ENCODE peak calls at places on chromosomes 16 and 17, in four cellular contexts. I is NCI-H2081, U is NCI-H2029 treated with DMSO at 0.1 percent for 48 hours, L is upper lobe of right lung. T is an unnamed sample.

GRCh38 chr17:28227278-28228108 is 91.5 kb upstream of the TMEM97 start:
- DNase-seq in L (peak; percentile 91), I (peak; percentile 86), U (peak; percentile 61), T (peak; percentile 94)

GRCh38 chr17:81035389-81036127 is 607 bp downstream of the BAIAP2 start:
- DNase-seq in I (no peak), U (no peak), L (no peak), T (no peak)

GRCh38 chr17:68356520-68356919 is 65.2 kb downstream of the ARSG start:
- DNase-seq in U (no peak), L (no peak), I (no peak), T (no peak)

GRCh38 chr16:583815-584591 is 5.9 kb upstream of the RAB40C start:
- DNase-seq in U (no peak), L (no peak), I (no peak), T (peak; percentile 74)

GRCh38 chr16:11824362-11824761 is 27.0 kb downstream of the RSL1D1 start:
- DNase-seq in U (no peak), L (peak; percentile 77), I (no peak), T (no peak)

GRCh38 chr16:79508294-79508693 is 92.2 kb downstream of the MAF start:
- DNase-seq in U (no peak), L (no peak), I (no peak), T (no peak)

GRCh38 chr17:164536-165235 is 16.8 kb downstream of the DOC2B start:
- DNase-seq in L (peak; percentile 61), U (no peak), I (peak; percentile 38), T (peak; percentile 66)

GRCh38 chr16:46857261-46857962 is 26.4 kb upstream of the C16orf87 start:
- DNase-seq in L (no peak), I (peak; percentile 14), U (no peak), T (no peak)

GRCh38 chr16:1047123-1047522 is 25.4 kb upstream of the SSTR5 start:
- DNase-seq in U (no peak), I (no peak), L (no peak), T (no peak)

GRCh38 chr17:7781467-7781866 is 52.5 kb upstream of the KDM6B start:
- DNase-seq in U (no peak), I (no peak), L (no peak), T (no peak)

GRCh38 chr16:25063865-25064264 is 47.7 kb upstream of the LCMT1 start:
- DNase-seq in I (no peak), L (no peak), U (no peak), T (no peak)

GRCh38 chr16:35310999-35311398 is 1851.6 kb downstream of the TP53TG3F start:
- DNase-seq in U (no peak), L (no peak), I (no peak), T (no peak)

GRCh38 chr17:78301821-78302213 is 58.1 kb downstream of the SOCS3 start:
- DNase-seq in L (no peak), U (no peak), I (no peak), T (no peak)

GRCh38 chr16:20613471-20613887 is 37.3 kb upstream of the ACSM2B start:
- DNase-seq in L (no peak), I (no peak), U (no peak), T (no peak)

GRCh38 chr17:80008383-80008840 is 27.3 kb downstream of the TBC1D16 start:
- DNase-seq in I (peak; percentile 92), U (peak; percentile 84), L (peak; percentile 93), T (peak; percentile 98)

GRCh38 chr16:23394141-23394540 is 58.8 kb downstream of the COG7 start:
- DNase-seq in U (no peak), I (no peak), L (no peak), T (no peak)

GRCh38 chr16:56357765-56358322 is 67.5 kb downstream of the AMFR start:
- DNase-seq in U (no peak), I (no peak), L (peak; percentile 62), T (no peak)

GRCh38 chr17:62744259-62744658 is 63.9 kb downstream of the MARCHF10 start:
- DNase-seq in I (no peak), U (no peak), L (no peak), T (no peak)

GRCh38 chr16:1069154-1069553 is 3.4 kb upstream of the SSTR5 start:
- DNase-seq in L (no peak), I (no peak), U (no peak), T (no peak)

GRCh38 chr17:51590071-51590470 is 329.7 kb downstream of the UTP18 start:
- DNase-seq in I (no peak), L (no peak), U (peak; percentile 91), T (no peak)

GRCh38 chr17:67157732-67158639 is 87.0 kb downstream of the HELZ start:
- DNase-seq in U (no peak), L (no peak), I (peak; percentile 31), T (no peak)

GRCh38 chr16:17998550-17998949 is 338.0 kb downstream of the NPIPA8 start:
- DNase-seq in U (no peak), L (no peak), I (no peak), T (no peak)

GRCh38 chr17:29645516-29646051 is 22.9 kb upstream of the CORO6 start:
- DNase-seq in U (no peak), I (no peak), L (peak; percentile 73), T (no peak)